ENCODE peak calls at places on chromosomes 7 and 10, in eight cellular contexts. One of them, this sample, is unnamed.

GRCh38 chr7:20306499-20306946 is 24.2 kb upstream of the ITGB8 start:
- DNase-seq in adrenal gland: no peak
- DNase-seq in transverse colon: no peak
- DNase-seq in fibroblast of lung: peak
- DNase-seq in aorta: no peak
- DNase-seq in right cardiac atrium: no peak
- DNase-seq in body of pancreas: no peak
- DNase-seq in heart left ventricle: no peak
- DNase-seq in this sample: no peak

GRCh38 chr10:91519899-91520514 is 109.9 kb downstream of the HECTD2 start:
- DNase-seq in transverse colon: no peak
- DNase-seq in heart left ventricle: no peak
- DNase-seq in right cardiac atrium: no peak
- DNase-seq in adrenal gland: no peak
- DNase-seq in fibroblast of lung: no peak
- DNase-seq in aorta: no peak
- DNase-seq in body of pancreas: peak
- DNase-seq in this sample: peak

GRCh38 chr10:117532451-117533107 is 10.0 kb upstream of the EMX2 start:
- DNase-seq in aorta: no peak
- DNase-seq in adrenal gland: no peak
- DNase-seq in fibroblast of lung: no peak
- DNase-seq in transverse colon: no peak
- DNase-seq in heart left ventricle: no peak
- DNase-seq in right cardiac atrium: no peak
- DNase-seq in body of pancreas: no peak
- DNase-seq in this sample: no peak

GRCh38 chr10:69580435-69580834 is 7.2 kb upstream of the NEUROG3 start:
- DNase-seq in transverse colon: no peak
- DNase-seq in heart left ventricle: no peak
- DNase-seq in body of pancreas: no peak
- DNase-seq in right cardiac atrium: no peak
- DNase-seq in adrenal gland: no peak
- DNase-seq in fibroblast of lung: no peak
- DNase-seq in aorta: no peak
- DNase-seq in this sample: no peak

GRCh38 chr7:64558323-64558705 is 4.6 kb downstream of the ZNF680 start:
- DNase-seq in adrenal gland: no peak
- DNase-seq in fibroblast of lung: peak
- DNase-seq in transverse colon: no peak
- DNase-seq in heart left ventricle: no peak
- DNase-seq in right cardiac atrium: no peak
- DNase-seq in body of pancreas: no peak
- DNase-seq in aorta: no peak
- DNase-seq in this sample: no peak

GRCh38 chr7:48173983-48174382 is 2.7 kb downstream of the ABCA13 start:
- DNase-seq in aorta: no peak
- DNase-seq in body of pancreas: no peak
- DNase-seq in transverse colon: no peak
- DNase-seq in fibroblast of lung: peak
- DNase-seq in right cardiac atrium: no peak
- DNase-seq in adrenal gland: no peak
- DNase-seq in heart left ventricle: no peak
- DNase-seq in this sample: no peak

GRCh38 chr7:100044719-100045118 is 4.9 kb upstream of the ZSCAN21 start:
- DNase-seq in right cardiac atrium: no peak
- DNase-seq in body of pancreas: peak
- DNase-seq in heart left ventricle: no peak
- DNase-seq in fibroblast of lung: no peak
- DNase-seq in transverse colon: peak
- DNase-seq in adrenal gland: no peak
- DNase-seq in aorta: no peak
- DNase-seq in this sample: peak

GRCh38 chr7:68472688-68473087 is 1125.6 kb upstream of the AUTS2 start:
- DNase-seq in fibroblast of lung: no peak
- DNase-seq in adrenal gland: no peak
- DNase-seq in heart left ventricle: no peak
- DNase-seq in aorta: no peak
- DNase-seq in transverse colon: no peak
- DNase-seq in body of pancreas: no peak
- DNase-seq in right cardiac atrium: no peak
- DNase-seq in this sample: no peak

GRCh38 chr7:95718556-95719410 is 53.6 kb upstream of the DYNC1I1 start:
- DNase-seq in aorta: no peak
- DNase-seq in heart left ventricle: no peak
- DNase-seq in right cardiac atrium: no peak
- DNase-seq in adrenal gland: no peak
- DNase-seq in transverse colon: no peak
- DNase-seq in fibroblast of lung: no peak
- DNase-seq in body of pancreas: no peak
- DNase-seq in this sample: no peak

GRCh38 chr7:77455334-77455733 is 39.2 kb upstream of the GSAP start:
- DNase-seq in right cardiac atrium: no peak
- DNase-seq in body of pancreas: peak
- DNase-seq in heart left ventricle: peak
- DNase-seq in adrenal gland: peak
- DNase-seq in transverse colon: no peak
- DNase-seq in aorta: peak
- DNase-seq in fibroblast of lung: peak
- DNase-seq in this sample: no peak

GRCh38 chr10:6062101-6062771 is at the start of gene IL2RA:
- DNase-seq in transverse colon: peak
- DNase-seq in adrenal gland: peak
- DNase-seq in right cardiac atrium: no peak
- DNase-seq in heart left ventricle: no peak
- DNase-seq in body of pancreas: no peak
- DNase-seq in aorta: peak
- DNase-seq in fibroblast of lung: no peak
- DNase-seq in this sample: no peak

GRCh38 chr7:150595361-150595760 is 28.2 kb downstream of the GIMAP4 start:
- DNase-seq in body of pancreas: no peak
- DNase-seq in right cardiac atrium: no peak
- DNase-seq in transverse colon: no peak
- DNase-seq in adrenal gland: no peak
- DNase-seq in heart left ventricle: no peak
- DNase-seq in aorta: no peak
- DNase-seq in fibroblast of lung: no peak
- DNase-seq in this sample: no peak

GRCh38 chr7:101576993-101577392 is 52.1 kb downstream of the MYL10 start:
- DNase-seq in right cardiac atrium: no peak
- DNase-seq in transverse colon: no peak
- DNase-seq in heart left ventricle: no peak
- DNase-seq in aorta: no peak
- DNase-seq in body of pancreas: no peak
- DNase-seq in adrenal gland: no peak
- DNase-seq in fibroblast of lung: no peak
- DNase-seq in this sample: no peak

GRCh38 chr7:110633313-110633712 is 457.6 kb upstream of the LRRN3 start:
- DNase-seq in transverse colon: no peak
- DNase-seq in body of pancreas: no peak
- DNase-seq in right cardiac atrium: no peak
- DNase-seq in fibroblast of lung: no peak
- DNase-seq in heart left ventricle: no peak
- DNase-seq in aorta: no peak
- DNase-seq in adrenal gland: no peak
- DNase-seq in this sample: no peak

GRCh38 chr7:41882745-41883527 is 180.0 kb upstream of the INHBA start:
- DNase-seq in fibroblast of lung: no peak
- DNase-seq in right cardiac atrium: no peak
- DNase-seq in aorta: no peak
- DNase-seq in body of pancreas: no peak
- DNase-seq in adrenal gland: no peak
- DNase-seq in transverse colon: no peak
- DNase-seq in heart left ventricle: no peak
- DNase-seq in this sample: no peak

GRCh38 chr7:30041526-30042269 is 13.5 kb downstream of the PLEKHA8 start:
- DNase-seq in heart left ventricle: no peak
- DNase-seq in fibroblast of lung: peak
- DNase-seq in aorta: no peak
- DNase-seq in adrenal gland: no peak
- DNase-seq in right cardiac atrium: no peak
- DNase-seq in body of pancreas: no peak
- DNase-seq in transverse colon: no peak
- DNase-seq in this sample: no peak

GRCh38 chr7:25858562-25859411 is 293.2 kb upstream of the NFE2L3 start:
- DNase-seq in fibroblast of lung: no peak
- DNase-seq in aorta: no peak
- DNase-seq in body of pancreas: no peak
- DNase-seq in right cardiac atrium: no peak
- DNase-seq in transverse colon: peak
- DNase-seq in heart left ventricle: no peak
- DNase-seq in adrenal gland: no peak
- DNase-seq in this sample: peak

GRCh38 chr7:102253973-102254370 is 32.7 kb upstream of the SH2B2 start:
- DNase-seq in fibroblast of lung: no peak
- DNase-seq in adrenal gland: no peak
- DNase-seq in right cardiac atrium: peak
- DNase-seq in transverse colon: no peak
- DNase-seq in aorta: no peak
- DNase-seq in body of pancreas: no peak
- DNase-seq in heart left ventricle: no peak
- DNase-seq in this sample: peak

GRCh38 chr10:109411897-109412296 is 511.4 kb downstream of the XPNPEP1 start:
- DNase-seq in body of pancreas: peak
- DNase-seq in aorta: no peak
- DNase-seq in fibroblast of lung: no peak
- DNase-seq in transverse colon: no peak
- DNase-seq in heart left ventricle: no peak
- DNase-seq in right cardiac atrium: no peak
- DNase-seq in adrenal gland: no peak
- DNase-seq in this sample: no peak

GRCh38 chr10:103153302-103153759 is 39.7 kb downstream of the NT5C2 start:
- DNase-seq in right cardiac atrium: no peak
- DNase-seq in fibroblast of lung: peak
- DNase-seq in transverse colon: no peak
- DNase-seq in adrenal gland: no peak
- DNase-seq in heart left ventricle: no peak
- DNase-seq in body of pancreas: peak
- DNase-seq in aorta: no peak
- DNase-seq in this sample: no peak

GRCh38 chr7:91598791-91599190 is 281.7 kb downstream of the MTERF1 start:
- DNase-seq in aorta: no peak
- DNase-seq in heart left ventricle: no peak
- DNase-seq in fibroblast of lung: no peak
- DNase-seq in body of pancreas: no peak
- DNase-seq in transverse colon: no peak
- DNase-seq in adrenal gland: no peak
- DNase-seq in right cardiac atrium: no peak
- DNase-seq in this sample: no peak

GRCh38 chr10:113151178-113151577 is 201.1 kb downstream of the TCF7L2 start:
- DNase-seq in body of pancreas: peak
- DNase-seq in transverse colon: no peak
- DNase-seq in fibroblast of lung: no peak
- DNase-seq in heart left ventricle: no peak
- DNase-seq in right cardiac atrium: no peak
- DNase-seq in aorta: no peak
- DNase-seq in adrenal gland: no peak
- DNase-seq in this sample: no peak

GRCh38 chr10:78065616-78066410 is 32.1 kb downstream of the RPS24 start:
- DNase-seq in aorta: no peak
- DNase-seq in heart left ventricle: no peak
- DNase-seq in body of pancreas: no peak
- DNase-seq in fibroblast of lung: no peak
- DNase-seq in transverse colon: peak
- DNase-seq in adrenal gland: no peak
- DNase-seq in right cardiac atrium: no peak
- DNase-seq in this sample: peak

GRCh38 chr10:72009062-72009429 is 44.9 kb downstream of the CHST3 start:
- DNase-seq in body of pancreas: no peak
- DNase-seq in aorta: no peak
- DNase-seq in heart left ventricle: no peak
- DNase-seq in right cardiac atrium: no peak
- DNase-seq in fibroblast of lung: no peak
- DNase-seq in transverse colon: no peak
- DNase-seq in adrenal gland: no peak
- DNase-seq in this sample: no peak

GRCh38 chr10:110881905-110882304 is 10.2 kb downstream of the PDCD4 start:
- DNase-seq in aorta: no peak
- DNase-seq in transverse colon: no peak
- DNase-seq in right cardiac atrium: no peak
- DNase-seq in body of pancreas: no peak
- DNase-seq in heart left ventricle: no peak
- DNase-seq in adrenal gland: no peak
- DNase-seq in fibroblast of lung: no peak
- DNase-seq in this sample: no peak

GRCh38 chr10:88372051-88372450 is 211.1 kb downstream of the RNLS start:
- DNase-seq in adrenal gland: no peak
- DNase-seq in transverse colon: no peak
- DNase-seq in right cardiac atrium: no peak
- DNase-seq in heart left ventricle: no peak
- DNase-seq in aorta: no peak
- DNase-seq in fibroblast of lung: no peak
- DNase-seq in body of pancreas: no peak
- DNase-seq in this sample: no peak
- H3K27ac ChIP-seq in adrenal gland: no peak
- H3K27ac ChIP-seq in transverse colon: peak
- H3K27ac ChIP-seq in right cardiac atrium: no peak
- H3K27ac ChIP-seq in heart left ventricle: no peak
- H3K27ac ChIP-seq in aorta: no peak
- H3K27ac ChIP-seq in fibroblast of lung: no peak
- H3K27ac ChIP-seq in body of pancreas: no peak
- H3K27ac ChIP-seq in this sample: no peak

GRCh38 chr7:50306491-50307367 is 2.2 kb downstream of the IKZF1 start:
- DNase-seq in fibroblast of lung: no peak
- DNase-seq in adrenal gland: no peak
- DNase-seq in body of pancreas: no peak
- DNase-seq in aorta: no peak
- DNase-seq in heart left ventricle: no peak
- DNase-seq in right cardiac atrium: no peak
- DNase-seq in transverse colon: no peak
- DNase-seq in this sample: no peak
- H3K4me3 ChIP-seq in fibroblast of lung: no peak
- H3K4me3 ChIP-seq in adrenal gland: no peak
- H3K4me3 ChIP-seq in body of pancreas: no peak
- H3K4me3 ChIP-seq in aorta: no peak
- H3K4me3 ChIP-seq in heart left ventricle: peak
- H3K4me3 ChIP-seq in right cardiac atrium: peak
- H3K4me3 ChIP-seq in transverse colon: peak
- H3K4me3 ChIP-seq in this sample: no peak

GRCh38 chr7:156257904-156258303 is 382.7 kb upstream of the RNF32 start:
- DNase-seq in fibroblast of lung: no peak
- DNase-seq in aorta: no peak
- DNase-seq in adrenal gland: no peak
- DNase-seq in transverse colon: no peak
- DNase-seq in heart left ventricle: no peak
- DNase-seq in body of pancreas: no peak
- DNase-seq in right cardiac atrium: no peak
- DNase-seq in this sample: no peak
- H3K27ac ChIP-seq in fibroblast of lung: no peak
- H3K27ac ChIP-seq in aorta: no peak
- H3K27ac ChIP-seq in adrenal gland: no peak
- H3K27ac ChIP-seq in transverse colon: no peak
- H3K27ac ChIP-seq in heart left ventricle: no peak
- H3K27ac ChIP-seq in body of pancreas: no peak
- H3K27ac ChIP-seq in right cardiac atrium: no peak
- H3K27ac ChIP-seq in this sample: no peak

GRCh38 chr10:3451516-3452185 is 279.1 kb upstream of the PITRM1 start:
- DNase-seq in aorta: no peak
- DNase-seq in heart left ventricle: no peak
- DNase-seq in transverse colon: no peak
- DNase-seq in adrenal gland: no peak
- DNase-seq in fibroblast of lung: no peak
- DNase-seq in body of pancreas: no peak
- DNase-seq in right cardiac atrium: no peak
- DNase-seq in this sample: no peak
- H3K4me3 ChIP-seq in aorta: no peak
- H3K4me3 ChIP-seq in heart left ventricle: no peak
- H3K4me3 ChIP-seq in transverse colon: no peak
- H3K4me3 ChIP-seq in adrenal gland: no peak
- H3K4me3 ChIP-seq in fibroblast of lung: no peak
- H3K4me3 ChIP-seq in body of pancreas: no peak
- H3K4me3 ChIP-seq in right cardiac atrium: no peak
- H3K4me3 ChIP-seq in this sample: no peak

This sample was measured in kidney.